ENCODE peak calls at places on chromosomes 16 and 17, in five cellular contexts. X is sigmoid colon, N is gastrocnemius medialis, I is breast epithelium, Y is lower lobe of right lung. C is an unnamed sample.

GRCh38 chr16:57411362-57411976 is 6.9 kb downstream of the CCL17 start:
- DNase-seq in I (no peak), Y (no peak), N (no peak), X (no peak), C (no peak)

GRCh38 chr17:79191270-79191934 is 116.8 kb downstream of the ENGASE start:
- DNase-seq in N (no peak), Y (no peak), X (no peak), I (no peak), C (no peak)

GRCh38 chr17:10614536-10615155 is 42.5 kb downstream of the MYH3 start:
- DNase-seq in N (peak; percentile 73), I (no peak), X (no peak), Y (no peak), C (peak; percentile 65)

GRCh38 chr17:37294888-37295287 is 80.9 kb upstream of the C17orf78 start:
- DNase-seq in Y (no peak), X (no peak), N (no peak), I (no peak), C (no peak)

GRCh38 chr17:3885271-3885670 is 7.6 kb downstream of the CAMKK1 start:
- DNase-seq in Y (no peak), X (no peak), I (no peak), N (no peak), C (no peak)

GRCh38 chr16:19252904-19253303 is 32.6 kb upstream of the CLEC19A start:
- DNase-seq in N (no peak), I (no peak), Y (no peak), X (no peak), C (no peak)

GRCh38 chr17:15501282-15501681 is 33.9 kb upstream of the CDRT4 start:
- DNase-seq in X (no peak), N (no peak), I (no peak), Y (no peak), C (no peak)

GRCh38 chr16:31200821-31201510 is 1.6 kb downstream of the PYCARD start:
- DNase-seq in X (no peak), Y (no peak), N (no peak), I (no peak), C (no peak)

GRCh38 chr17:41989702-41990419 is 23.3 kb downstream of the CNP start:
- DNase-seq in I (no peak), Y (no peak), X (no peak), N (no peak), C (no peak)

GRCh38 chr16:73753931-73754330 is 542.7 kb upstream of the PSMD7 start:
- DNase-seq in N (no peak), X (no peak), Y (no peak), I (no peak), C (no peak)

GRCh38 chr17:46822388-46822921 is 4.0 kb upstream of the WNT3 start:
- DNase-seq in Y (peak; percentile 64), N (no peak), X (no peak), I (no peak), C (no peak)

GRCh38 chr16:70575376-70575775 is 51.8 kb downstream of the SF3B3 start:
- DNase-seq in N (no peak), Y (no peak), X (no peak), I (no peak), C (no peak)

GRCh38 chr16:2152695-2153506 is 2.7 kb upstream of the TRAF7 start:
- DNase-seq in Y (no peak), I (no peak), X (no peak), N (no peak), C (no peak)

GRCh38 chr17:80999224-81000088 is 7.8 kb downstream of the CHMP6 start:
- DNase-seq in I (no peak), N (no peak), Y (peak; percentile 45), X (no peak), C (no peak)

GRCh38 chr17:45292696-45293412 is 24.0 kb downstream of the MAP3K14 start:
- DNase-seq in I (no peak), Y (no peak), X (no peak), N (peak; percentile 63), C (no peak)

GRCh38 chr17:67421869-67422273 is 44.8 kb downstream of the PITPNC1 start:
- DNase-seq in Y (no peak), X (no peak), N (no peak), I (peak; percentile 57), C (no peak)

GRCh38 chr17:66542183-66542966 is 240.0 kb downstream of the PRKCA start:
- DNase-seq in X (no peak), Y (no peak), N (no peak), I (no peak), C (no peak)

GRCh38 chr17:807146-808002 is 25.2 kb downstream of the MRM3 start:
- DNase-seq in N (no peak), X (no peak), I (no peak), Y (no peak), C (no peak)

DNA sequence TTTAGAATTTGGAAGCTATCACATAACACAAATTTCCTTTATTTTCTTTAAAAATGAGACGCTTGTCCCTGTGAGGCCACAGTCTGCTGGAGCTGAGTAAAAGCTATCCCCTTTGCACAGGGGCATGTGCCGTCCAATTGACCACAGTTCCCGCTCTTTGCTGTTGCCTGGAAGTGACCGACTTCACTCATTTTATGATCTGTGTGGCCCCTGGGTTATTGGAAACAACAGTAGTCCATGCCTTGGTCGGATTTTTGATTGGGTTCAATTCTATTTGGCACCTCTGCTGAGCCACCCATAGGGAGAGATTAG is 405.0 kb downstream of the CPPED1 start:
- DNase-seq in X (no peak), I (no peak), N (no peak), Y (no peak), C (no peak)
- H3K27ac ChIP-seq in X (no peak overlapping the region), I (no peak overlapping the region), N (no peak overlapping the region), Y (no peak overlapping the region), C (no peak overlapping the region)

DNA sequence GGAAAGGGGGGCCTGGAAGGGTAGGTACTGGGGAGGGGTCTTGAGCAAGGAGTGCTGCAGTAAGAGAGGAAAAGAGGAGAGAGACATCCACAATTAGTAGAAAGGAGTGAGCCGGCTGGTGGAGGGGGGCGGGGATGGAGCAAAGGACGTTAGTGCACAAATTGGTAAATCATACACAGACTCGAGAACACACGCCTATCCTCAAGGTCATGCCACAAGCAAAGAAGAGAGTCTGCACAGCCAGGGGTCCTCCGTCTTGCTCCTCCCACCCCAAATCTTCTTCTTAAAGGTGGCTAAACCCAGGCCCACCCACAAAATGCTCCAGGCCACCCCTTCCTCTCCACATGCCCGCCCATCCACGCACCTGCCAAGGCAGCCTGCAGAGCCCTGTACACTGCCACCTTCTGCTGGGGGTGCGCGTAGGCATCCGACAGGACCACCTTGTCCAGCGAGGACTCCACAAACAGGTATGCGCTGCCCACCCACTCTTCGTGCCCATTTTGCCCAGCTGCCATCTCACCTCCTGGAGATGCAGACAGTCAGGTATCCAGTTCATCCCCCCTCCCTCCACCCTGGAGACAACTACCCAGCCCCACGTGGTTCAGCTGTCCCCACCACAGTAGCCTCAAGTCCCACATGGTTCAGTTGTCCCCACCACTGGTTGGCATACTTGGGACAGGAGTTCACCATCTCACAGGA is 3.4 kb downstream of the TRADD start:
- DNase-seq in N (no peak), I (no peak), X (peak; percentile 62), Y (no peak), C (no peak)
- H3K27ac ChIP-seq in N (no peak overlapping the region), I (no peak overlapping the region), X (no peak overlapping the region), Y (no peak overlapping the region), C (no peak overlapping the region)

GRCh38 chr16:75301804-75302203 is 50.4 kb upstream of the BCAR1 start:
- DNase-seq in Y (no peak), N (no peak), I (no peak), X (no peak), C (no peak)

GRCh38 chr16:75307506-75307905 is 56.1 kb upstream of the BCAR1 start:
- DNase-seq in X (no peak), N (no peak), Y (no peak), I (no peak), C (no peak)

GRCh38 chr16:75306102-75306762 is 54.8 kb upstream of the BCAR1 start:
- DNase-seq in Y (no peak), I (no peak), N (peak; percentile 27), X (no peak), C (no peak)

GRCh38 chr16:75305364-75306101 is 54.1 kb upstream of the BCAR1 start:
- DNase-seq in X (peak; percentile 90), Y (no peak), I (peak; percentile 88), N (peak; percentile 95), C (peak; percentile 87)

GRCh38 chr16:75304521-75305363 is 53.3 kb upstream of the BCAR1 start:
- DNase-seq in I (no peak), N (peak; percentile 43), Y (no peak), X (peak; percentile 68), C (no peak)
- H3K27ac ChIP-seq in I (peak overlapping the region; percentile 94), N (peak overlapping the region; percentile 88), Y (peak overlapping the region; percentile 76), X (peak overlapping the region; percentile 79), C (peak overlapping the region; percentile 93)

GRCh38 chr16:10296956-10297340 is 88.9 kb upstream of the ATF7IP2 start:
- DNase-seq in N (no peak), Y (no peak), X (no peak), I (no peak), C (no peak)

GRCh38 chr16:10298416-10298815 is 87.4 kb upstream of the ATF7IP2 start:
- DNase-seq in X (no peak), I (no peak), Y (no peak), N (no peak), C (no peak)

GRCh38 chr16:10297341-10298006 is 88.4 kb upstream of the ATF7IP2 start:
- DNase-seq in Y (peak; percentile 49), I (no peak), X (no peak), N (no peak), C (no peak)
- H3K27ac ChIP-seq in Y (no peak overlapping the region), I (no peak overlapping the region), X (no peak overlapping the region), N (no peak overlapping the region), C (no peak overlapping the region)

DNA sequence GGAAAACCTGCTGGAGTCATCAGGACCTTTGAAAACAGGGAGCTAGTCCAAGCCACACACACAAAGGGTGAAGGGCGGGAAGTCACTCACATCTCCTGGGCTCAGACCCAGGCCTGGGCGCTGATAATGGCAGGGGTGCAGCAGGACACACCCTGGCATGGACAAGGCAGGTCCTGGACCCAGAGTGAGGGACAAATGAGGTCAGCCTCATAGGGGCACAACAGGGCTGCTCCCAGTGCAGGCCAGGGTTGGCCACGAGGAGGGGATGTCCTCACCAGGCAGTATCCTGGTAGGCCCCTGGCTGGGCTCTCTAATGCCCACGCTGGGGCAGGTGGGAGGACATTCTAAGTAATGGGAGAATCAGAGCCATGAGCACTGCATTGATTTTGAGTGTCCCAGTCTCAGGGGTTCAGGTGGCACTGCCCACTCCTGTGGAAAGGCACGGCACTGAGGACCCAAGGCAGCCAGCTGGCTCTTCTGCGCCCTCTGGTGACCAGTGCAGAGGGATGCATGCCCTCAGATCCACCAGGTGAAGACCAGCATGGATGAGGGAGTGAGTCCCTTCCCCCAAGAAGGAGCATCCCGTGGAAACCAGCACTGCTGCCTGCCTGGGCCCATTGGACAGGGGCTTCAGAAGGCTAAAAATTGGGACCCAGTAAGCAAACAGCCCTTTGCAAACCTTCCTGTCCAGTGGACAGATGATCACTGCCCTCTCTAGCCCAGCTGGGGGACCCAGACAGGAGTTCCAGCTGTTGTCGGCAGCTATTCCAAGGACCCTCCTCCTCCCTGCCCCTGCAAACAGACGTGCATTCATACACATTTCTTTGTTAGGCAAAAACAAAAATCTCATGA is 23.3 kb upstream of the SREBF1 start:
- DNase-seq in Y (peak; percentile 78), I (peak; percentile 52), X (peak; percentile 82), N (peak; percentile 64), C (peak; percentile 83)
- H3K27ac ChIP-seq in Y (peak overlapping the region; percentile 38), I (no peak overlapping the region), X (peak overlapping the region; percentile 7), N (peak overlapping the region; percentile 38), C (peak overlapping the region; percentile 5)

GRCh38 chr16:49967012-49967559 is 57.9 kb upstream of the CNEP1R1 start:
- DNase-seq in X (no peak), I (no peak), N (no peak), Y (no peak), C (no peak)
- H3K27ac ChIP-seq in X (no peak overlapping the region), I (no peak overlapping the region), N (no peak overlapping the region), Y (no peak overlapping the region), C (no peak overlapping the region)

C was measured in psoas muscle.